ENCODE peak calls at places on chromosomes 1 and 21, in ten cellular contexts. H is pulmonary artery endothelial cell; N is H7; O is activated naive CD4-positive, alpha-beta T cell; G is activated CD4-positive, alpha-beta memory T cell treated with anti-CD3 and anti-CD28 coated beads, Interleukin-2, amount 10 ng/mL, durations not matched to agents 7 days and 5 days; F is HFFc6; S is posterior vena cava; L is lung microvascular endothelial cell; C is AG10803; E is GM12892. W is an unnamed sample.

GRCh38 chr1:112563341-112563740 is 54.6 kb downstream of the WNT2B start:
- DNase-seq in H (no peak), N (no peak), O (no peak), G (no peak), F (no peak), S (no peak), L (no peak), C (no peak), E (no peak), W (no peak)

GRCh38 chr1:39842726-39843305 is 40.5 kb downstream of the TRIT1 start:
- DNase-seq in H (no peak), N (no peak), O (no peak), G (no peak), F (no peak), S (no peak), L (no peak), C (no peak), E (no peak), W (no peak)

GRCh38 chr1:32305310-32305709 is 13.4 kb downstream of the HDAC1 start:
- DNase-seq in H (no peak), N (no peak), O (no peak), G (no peak), F (no peak), S (no peak), L (no peak), C (no peak), E (no peak), W (no peak)

GRCh38 chr1:64320470-64320869 is 117.0 kb downstream of the UBE2U start:
- DNase-seq in H (peak; percentile 10), N (no peak), O (no peak), G (no peak), F (no peak), S (no peak), L (no peak), C (peak; percentile 92), E (no peak), W (no peak)

GRCh38 chr1:117654485-117655219 is 48.8 kb downstream of the TENT5C start:
- DNase-seq in H (no peak), N (no peak), O (no peak), G (no peak), F (no peak), S (peak; percentile 51), L (peak; percentile 6), C (no peak), E (peak; percentile 49), W (no peak)

GRCh38 chr1:40789342-40789598 is 5.7 kb downstream of the KCNQ4 start:
- DNase-seq in H (no peak), N (no peak), O (no peak), G (no peak), F (no peak), S (no peak), L (no peak), C (no peak), E (no peak), W (no peak)

GRCh38 chr21:15130751-15131150 is 66.0 kb upstream of the NRIP1 start:
- DNase-seq in H (no peak), N (no peak), O (no peak), G (no peak), F (no peak), S (no peak), L (no peak), C (no peak), E (no peak), W (no peak)

GRCh38 chr1:7199077-7199779 is 414.0 kb downstream of the CAMTA1 start:
- DNase-seq in H (no peak), N (peak; percentile 64), O (no peak), G (no peak), F (no peak), S (peak; percentile 62), L (no peak), C (no peak), E (no peak), W (no peak)

GRCh38 chr1:198556969-198557368 is 16.5 kb upstream of the ATP6V1G3 start:
- DNase-seq in H (no peak), N (no peak), O (peak; percentile 39), G (peak; percentile 76), F (no peak), S (no peak), L (no peak), C (peak; percentile 86), E (peak; percentile 4), W (no peak)

GRCh38 chr1:218739426-218739825 is 394.3 kb downstream of the TGFB2 start:
- DNase-seq in H (no peak), N (no peak), O (no peak), G (no peak), F (no peak), S (no peak), L (no peak), C (peak; percentile 32), E (no peak), W (no peak)

GRCh38 chr1:33137800-33138199 is 44.0 kb downstream of the TRIM62 start:
- DNase-seq in H (no peak), N (peak; percentile 89), O (no peak), G (peak; percentile 32), F (no peak), S (peak; percentile 83), L (peak; percentile 65), C (no peak), E (no peak), W (no peak)

W was measured in upper lobe of right lung.